ENCODE peak calls at places on chromosomes 11 and 22, in seven cellular contexts. X is CD4-positive, alpha-beta T cell; E is brain microvascular endothelial cell; H is activated CD4-positive, alpha-beta T cell treated with anti-CD3 and anti-CD28 coated beads, Interleukin-2, amount 50 U/mL, for 1 hour; N is H9; G is AG09319; R is AG08395. Z is an unnamed sample.

GRCh38 chr22:33919591-33920501 is at the start of gene LARGE1:
- DNase-seq in X (no peak), E (no peak), H (no peak), N (peak; percentile 64), G (no peak), R (peak; percentile 51), Z (peak; percentile 45)

GRCh38 chr11:32893947-32894827 is 1.6 kb downstream of the QSER1 start:
- DNase-seq in X (no peak), E (peak; percentile 70), H (no peak), N (peak; percentile 62), G (no peak), R (peak; percentile 62), Z (peak; percentile 81)

GRCh38 chr11:66967670-66968425 is 7.3 kb upstream of the C11orf86 start:
- DNase-seq in X (no peak), E (peak; percentile 71), H (no peak), N (no peak), G (no peak), R (peak; percentile 73), Z (peak; percentile 96)

GRCh38 chr22:44729391-44730012 is 22.9 kb upstream of the ARHGAP8 start:
- DNase-seq in X (no peak), E (peak; percentile 35), H (no peak), N (no peak), G (peak; percentile 15), R (peak; percentile 80), Z (peak; percentile 91)

GRCh38 chr11:41307371-41308080 is 151.9 kb downstream of the LRRC4C start:
- DNase-seq in X (no peak), E (no peak), H (no peak), N (no peak), G (no peak), R (no peak), Z (no peak)

GRCh38 chr11:128919192-128919591 is 23.5 kb downstream of the TP53AIP1 start:
- DNase-seq in X (no peak), E (no peak), H (no peak), N (no peak), G (no peak), R (no peak), Z (no peak)

GRCh38 chr11:11313426-11313825 is 39.6 kb downstream of the CSNK2A3 start:
- DNase-seq in X (no peak), E (peak; percentile 11), H (no peak), N (no peak), G (no peak), R (no peak), Z (peak; percentile 58)

GRCh38 chr11:32935462-32936029 is 42.9 kb downstream of the QSER1 start:
- DNase-seq in X (no peak), E (no peak), H (no peak), N (no peak), G (no peak), R (no peak), Z (no peak)

GRCh38 chr11:35617687-35618496 is at the start of gene FJX1:
- DNase-seq in X (no peak), E (peak; percentile 90), H (no peak), N (peak; percentile 84), G (peak; percentile 56), R (peak; percentile 84), Z (peak; percentile 96)

GRCh38 chr11:129973809-129974208 is 28.8 kb downstream of the PRDM10 start:
- DNase-seq in X (no peak), E (peak; percentile 14), H (no peak), N (peak; percentile 87), G (no peak), R (no peak), Z (no peak)

GRCh38 chr22:42353883-42354727 is 78.1 kb downstream of the NFAM1 start:
- DNase-seq in X (no peak), E (no peak), H (no peak), N (peak; percentile 84), G (peak; percentile 36), R (peak; percentile 65), Z (peak; percentile 87)

GRCh38 chr11:3781423-3781822 is 15.9 kb downstream of the NUP98 start:
- DNase-seq in X (no peak), E (no peak), H (no peak), N (no peak), G (no peak), R (peak; percentile 31), Z (peak; percentile 48)

GRCh38 chr11:84295815-84296214 is 1009.6 kb upstream of the CCDC90B start:
- DNase-seq in X (no peak), E (no peak), H (no peak), N (no peak), G (no peak), R (no peak), Z (no peak)

GRCh38 chr11:83051760-83052671 is 19.7 kb downstream of the RAB30 start:
- DNase-seq in X (no peak), E (peak; percentile 84), H (no peak), N (no peak), G (peak; percentile 97), R (peak; percentile 90), Z (peak; percentile 94)

GRCh38 chr11:63502252-63502820 is 3.5 kb upstream of the LGALS12 start:
- DNase-seq in X (no peak), E (no peak), H (no peak), N (no peak), G (no peak), R (no peak), Z (no peak)

GRCh38 chr11:122984186-122985011 is 2.8 kb upstream of the BSX start:
- DNase-seq in X (no peak), E (no peak), H (no peak), N (peak; percentile 71), G (no peak), R (peak; percentile 46), Z (peak; percentile 37)

GRCh38 chr11:32280339-32280738 is 155.0 kb downstream of the WT1 start:
- DNase-seq in X (no peak), E (no peak), H (no peak), N (no peak), G (no peak), R (no peak), Z (no peak)

GRCh38 chr11:60633645-60634044 is 65.8 kb upstream of the MS4A8 start:
- DNase-seq in X (no peak), E (no peak), H (no peak), N (no peak), G (no peak), R (no peak), Z (no peak)

GRCh38 chr11:9092085-9092484 is 686 bp upstream of the SCUBE2 start:
- DNase-seq in X (no peak), E (no peak), H (no peak), N (no peak), G (no peak), R (no peak), Z (no peak)

GRCh38 chr11:13663631-13664071 is 4.8 kb upstream of the FAR1 start:
- DNase-seq in X (no peak), E (peak; percentile 44), H (no peak), N (no peak), G (no peak), R (peak; percentile 51), Z (peak; percentile 29)

GRCh38 chr11:122264121-122264520 is 148.1 kb upstream of the BLID start:
- DNase-seq in X (no peak), E (no peak), H (no peak), N (no peak), G (no peak), R (no peak), Z (no peak)

GRCh38 chr11:119460582-119460981 is 37.6 kb upstream of the THY1 start:
- DNase-seq in X (no peak), E (peak; percentile 59), H (no peak), N (no peak), G (peak; percentile 84), R (peak; percentile 79), Z (peak; percentile 77)

GRCh38 chr22:24819941-24820461 is 14.0 kb downstream of the SGSM1 start:
- DNase-seq in X (no peak), E (no peak), H (no peak), N (no peak), G (no peak), R (no peak), Z (no peak)

GRCh38 chr22:42947211-42947990 is 67.5 kb downstream of the PACSIN2 start:
- DNase-seq in X (no peak), E (peak; percentile 37), H (no peak), N (peak; percentile 41), G (no peak), R (no peak), Z (no peak)

GRCh38 chr22:46280063-46280817 is 12.4 kb downstream of the TTC38 start:
- DNase-seq in X (no peak), E (no peak), H (no peak), N (no peak), G (no peak), R (no peak), Z (no peak)

GRCh38 chr11:35907648-35908431 is 36.0 kb upstream of the LDLRAD3 start:
- DNase-seq in X (no peak), E (peak; percentile 47), H (no peak), N (no peak), G (no peak), R (peak; percentile 25), Z (peak; percentile 87)

GRCh38 chr11:118690553-118691304 is 11.3 kb upstream of the TREH start:
- DNase-seq in X (no peak), E (no peak), H (no peak), N (no peak), G (no peak), R (no peak), Z (no peak)

GRCh38 chr11:97622795-97623194 is 1233.0 kb downstream of the JRKL start:
- DNase-seq in X (no peak), E (no peak), H (no peak), N (no peak), G (no peak), R (no peak), Z (no peak)

GRCh38 chr11:42631223-42631843 is 680.5 kb upstream of the API5 start:
- DNase-seq in X (no peak), E (peak; percentile 36), H (no peak), N (no peak), G (no peak), R (no peak), Z (no peak)

GRCh38 chr22:20994128-20994901 is 7.6 kb downstream of the THAP7 start:
- DNase-seq in X (no peak), E (no peak), H (no peak), N (no peak), G (no peak), R (no peak), Z (no peak)

GRCh38 chr11:121367434-121367833 is 74.9 kb downstream of the SC5D start:
- DNase-seq in X (peak; percentile 16), E (peak; percentile 24), H (no peak), N (no peak), G (no peak), R (no peak), Z (no peak)

GRCh38 chr22:24325105-24325757 is 54.6 kb downstream of the SPECC1L start:
- DNase-seq in X (no peak), E (peak; percentile 73), H (no peak), N (no peak), G (peak; percentile 80), R (peak; percentile 86), Z (peak; percentile 76)

GRCh38 chr11:85886089-85887056 is 31.2 kb downstream of the CCDC83 start:
- DNase-seq in X (no peak), E (no peak), H (no peak), N (no peak), G (peak; percentile 71), R (peak; percentile 82), Z (peak; percentile 29)

GRCh38 chr11:9566561-9567063 is 6.9 kb upstream of the WEE1 start:
- DNase-seq in X (no peak), E (peak; percentile 89), H (no peak), N (no peak), G (peak; percentile 42), R (no peak), Z (peak; percentile 50)

GRCh38 chr22:39012525-39013516 is 1.2 kb upstream of the APOBEC3C start:
- DNase-seq in X (no peak), E (no peak), H (no peak), N (no peak), G (no peak), R (no peak), Z (no peak)

GRCh38 chr11:2763939-2764338 is 64.1 kb upstream of the KCNQ1OT1 start:
- DNase-seq in X (no peak), E (no peak), H (no peak), N (no peak), G (no peak), R (no peak), Z (no peak)

GRCh38 chr11:95175969-95176368 is 55.0 kb downstream of the SESN3 start:
- DNase-seq in X (no peak), E (no peak), H (no peak), N (no peak), G (no peak), R (no peak), Z (no peak)

Z was measured in foreskin fibroblast.